ENCODE peak calls at places on chromosomes 13 and 19, in seven cellular contexts. E is IMR-90; U is GM12865; L is CD4-positive, CD25-positive, alpha-beta regulatory T cell; N is mammary epithelial cell; T is PC-3; X is Panc1. A is an unnamed sample.

GRCh38 chr13:60944016-60944415 is 471.6 kb downstream of the PCDH20 start:
- DNase-seq in E (no peak), U (no peak), L (no peak), N (no peak), T (no peak), X (no peak), A (no peak)

GRCh38 chr19:4556574-4557185 is 2.8 kb downstream of the SEMA6B start:
- DNase-seq in E (no peak), U (peak), L (no peak), N (peak), T (peak), X (no peak), A (no peak)

GRCh38 chr13:35723061-35723461 is 246.6 kb upstream of the MAB21L1 start:
- DNase-seq in E (peak), U (no peak), L (no peak), N (no peak), T (no peak), X (no peak), A (no peak)

GRCh38 chr13:30873519-30873918 is 32.6 kb upstream of the MEDAG start:
- DNase-seq in E (peak), U (no peak), L (no peak), N (no peak), T (no peak), X (no peak), A (no peak)

GRCh38 chr13:23618341-23618740 is 48.1 kb downstream of the TNFRSF19 start:
- DNase-seq in E (peak), U (no peak), L (no peak), N (peak), T (peak), X (no peak), A (no peak)

GRCh38 chr19:53507523-53508442 is 30.2 kb upstream of the ZNF331 start:
- DNase-seq in E (peak), U (peak), L (no peak), N (no peak), T (peak), X (no peak), A (no peak)

GRCh38 chr19:21569497-21569870 is 64.1 kb downstream of the ZNF429 start:
- DNase-seq in E (no peak), U (no peak), L (peak), N (no peak), T (no peak), X (no peak), A (no peak)

GRCh38 chr19:27824108-27824507 is 1388.8 kb downstream of the UQCRFS1 start:
- DNase-seq in E (no peak), U (no peak), L (no peak), N (no peak), T (no peak), X (no peak), A (no peak)

GRCh38 chr19:30672926-30673325 is 300.7 kb downstream of the ZNF536 start:
- DNase-seq in E (no peak), U (no peak), L (no peak), N (no peak), T (no peak), X (no peak), A (no peak)

GRCh38 chr13:90098580-90098979 is 1248.9 kb upstream of the MIR17HG start:
- DNase-seq in E (no peak), U (no peak), L (no peak), N (no peak), T (no peak), X (no peak), A (no peak)

GRCh38 chr19:21878646-21879045 is 42.7 kb upstream of the ZNF43 start:
- DNase-seq in E (no peak), U (no peak), L (no peak), N (no peak), T (no peak), X (no peak), A (no peak)

GRCh38 chr19:49514151-49514550 is 1.7 kb downstream of the FCGRT start:
- DNase-seq in E (no peak), U (no peak), L (no peak), N (no peak), T (no peak), X (no peak), A (no peak)

GRCh38 chr19:5652261-5652660 is 28.1 kb downstream of the MICOS13 start:
- DNase-seq in E (no peak), U (no peak), L (no peak), N (no peak), T (no peak), X (no peak), A (no peak)

GRCh38 chr13:19601749-19602725 is 31.4 kb upstream of the MPHOSPH8 start:
- DNase-seq in E (peak), U (peak), L (peak), N (peak), T (peak), X (no peak), A (peak)

GRCh38 chr13:110347535-110348308 is 40.6 kb downstream of the COL4A2 start:
- DNase-seq in E (peak), U (no peak), L (no peak), N (peak), T (peak), X (no peak), A (no peak)

GRCh38 chr19:15091918-15092753 is 10.1 kb downstream of the OR1I1 start:
- DNase-seq in E (peak), U (peak), L (peak), N (peak), T (peak), X (no peak), A (no peak)

GRCh38 chr13:52067237-52067636 is 42.7 kb downstream of the UTP14C start:
- DNase-seq in E (no peak), U (no peak), L (peak), N (no peak), T (no peak), X (no peak), A (no peak)

GRCh38 chr13:79194272-79194671 is 211.8 kb downstream of the RBM26 start:
- DNase-seq in E (no peak), U (peak), L (peak), N (no peak), T (no peak), X (no peak), A (peak)

GRCh38 chr13:49632156-49632555 is 3.8 kb downstream of the ARL11 start:
- DNase-seq in E (no peak), U (no peak), L (no peak), N (no peak), T (no peak), X (no peak), A (no peak)

DNA sequence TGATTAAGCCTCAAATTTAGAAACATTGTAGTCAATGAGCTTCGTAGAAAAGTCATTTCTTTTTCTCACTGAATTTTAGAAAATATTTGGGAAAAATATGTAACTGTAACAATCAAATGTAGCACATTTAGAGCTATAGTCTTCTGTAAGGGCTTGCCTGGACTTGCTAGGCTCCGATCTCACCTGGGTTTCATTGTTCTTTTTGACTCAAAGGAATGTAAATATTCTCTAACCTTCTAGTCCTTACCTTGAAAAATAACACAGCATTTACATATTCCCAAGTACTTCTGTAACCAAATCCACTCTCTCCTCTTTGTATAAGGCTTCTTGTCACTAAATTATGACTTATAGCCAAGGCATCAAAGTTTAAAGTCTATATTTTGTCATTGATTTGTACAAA is 2.9 kb upstream of the UFM1 start:
- DNase-seq in E (no peak), U (no peak), L (no peak), N (peak), T (no peak), X (no peak), A (no peak)
- H3K4me3 ChIP-seq in E (no peak), U (no peak), L (no peak), N (no peak), T (no peak), X (no peak), A (no peak)

GRCh38 chr19:46691948-46692347 is 25.0 kb downstream of the PRKD2 start:
- DNase-seq in E (no peak), U (no peak), L (no peak), N (no peak), T (no peak), X (no peak), A (no peak)
- H3K4me3 ChIP-seq in E (no peak), U (no peak), L (no peak), N (no peak), T (no peak), X (no peak), A (no peak)

DNA sequence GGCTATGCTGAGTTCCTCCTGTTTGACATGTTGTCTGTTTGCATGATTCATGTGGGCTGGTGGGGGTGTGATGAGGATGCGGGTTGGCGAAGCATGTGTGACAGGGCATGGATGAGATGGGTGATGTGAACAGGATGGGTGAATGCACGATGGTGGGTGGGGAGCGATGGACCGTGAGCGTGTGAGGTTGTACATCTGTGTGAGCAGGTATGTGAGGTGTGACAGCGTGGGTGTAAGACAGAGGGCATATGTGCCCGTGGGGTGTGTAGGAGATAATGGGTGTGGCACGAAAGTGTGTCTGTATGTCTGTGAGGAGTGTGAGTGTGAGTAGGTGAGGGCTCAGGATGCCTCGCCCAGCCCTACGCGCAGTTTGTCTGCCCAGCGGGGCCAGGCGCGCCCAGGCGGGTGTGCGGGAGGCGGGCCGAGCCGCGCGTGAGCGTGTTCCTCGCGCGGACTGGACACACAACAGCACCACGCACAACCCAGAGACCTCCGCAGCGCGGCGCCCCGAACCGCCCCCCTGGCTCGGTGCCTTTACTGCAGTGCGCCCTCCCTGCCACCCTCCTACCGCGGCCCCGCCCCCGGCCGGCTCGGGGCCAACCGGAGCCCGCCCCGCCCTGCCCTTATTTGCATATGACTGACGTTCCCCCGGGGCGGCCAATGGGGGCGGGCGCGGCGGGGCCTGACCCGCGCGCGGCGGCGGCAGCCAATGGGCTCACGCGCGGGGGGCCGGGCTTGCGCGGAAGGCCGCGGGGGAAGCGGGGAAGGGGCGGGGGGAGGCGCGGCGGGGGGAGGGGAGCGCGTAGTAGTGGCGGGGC is 14.4 kb downstream of the CIC start:
- DNase-seq in E (peak), U (peak), L (peak), N (peak), T (no peak), X (no peak), A (peak)
- H3K4me3 ChIP-seq in E (peak), U (peak), L (peak), N (peak), T (no peak), X (peak), A (peak)

GRCh38 chr19:33395561-33396550 is 22.3 kb downstream of the CEBPG start:
- DNase-seq in E (peak), U (no peak), L (no peak), N (no peak), T (no peak), X (no peak), A (no peak)
- H3K4me3 ChIP-seq in E (no peak), U (no peak), L (no peak), N (no peak), T (no peak), X (no peak), A (no peak)

GRCh38 chr19:16435999-16436650 is 35.6 kb downstream of the EPS15L1 start:
- DNase-seq in E (no peak), U (peak), L (no peak), N (no peak), T (no peak), X (no peak), A (no peak)
- H3K4me3 ChIP-seq in E (no peak), U (no peak), L (no peak), N (no peak), T (no peak), X (no peak), A (no peak)

GRCh38 chr13:33676045-33676699 is 141.8 kb upstream of the RFC3 start:
- DNase-seq in E (no peak), U (no peak), L (no peak), N (no peak), T (peak), X (no peak), A (no peak)
- H3K4me3 ChIP-seq in E (peak), U (no peak), L (peak), N (peak), T (peak), X (peak), A (no peak)

GRCh38 chr13:112229992-112230872 is 145.9 kb upstream of the SPACA7 start:
- DNase-seq in E (no peak), U (no peak), L (no peak), N (no peak), T (no peak), X (no peak), A (no peak)
- H3K4me3 ChIP-seq in E (no peak), U (no peak), L (no peak), N (no peak), T (no peak), X (no peak), A (no peak)

GRCh38 chr19:51784922-51785690 is 9.9 kb upstream of the FPR3 start:
- DNase-seq in E (no peak), U (peak), L (peak), N (peak), T (peak), X (no peak), A (peak)
- H3K4me3 ChIP-seq in E (no peak), U (no peak), L (no peak), N (no peak), T (peak), X (no peak), A (no peak)